ENCODE peak calls at places on chromosome 14, in nine cellular contexts. One of them, this sample, is unnamed.

GRCh38 chr14:37340353-37340752 is 142.6 kb downstream of the MIPOL1 start:
- DNase-seq in fibroblast of lung: no peak
- DNase-seq in HCT116: no peak
- DNase-seq in HFFc6: no peak
- DNase-seq in osteocyte: no peak
- DNase-seq in nephron progenitor cell: no peak
- DNase-seq in A549: no peak
- DNase-seq in AG09309: no peak
- DNase-seq in kidney: no peak
- DNase-seq in this sample: no peak

GRCh38 chr14:65024957-65025356 is 38.3 kb downstream of the FNTB start:
- DNase-seq in nephron progenitor cell: no peak
- DNase-seq in osteocyte: no peak
- DNase-seq in AG09309: no peak
- DNase-seq in fibroblast of lung: no peak
- DNase-seq in A549: no peak
- DNase-seq in HCT116: no peak
- DNase-seq in HFFc6: no peak
- DNase-seq in kidney: no peak
- DNase-seq in this sample: no peak

GRCh38 chr14:76920572-76921175 is 94.5 kb downstream of the LRRC74A start:
- DNase-seq in HCT116: no peak
- DNase-seq in AG09309: no peak
- DNase-seq in fibroblast of lung: no peak
- DNase-seq in osteocyte: no peak
- DNase-seq in kidney: no peak
- DNase-seq in A549: no peak
- DNase-seq in nephron progenitor cell: peak; percentile 52
- DNase-seq in HFFc6: no peak
- DNase-seq in this sample: no peak

GRCh38 chr14:71395151-71395604 is 487.9 kb downstream of the PCNX1 start:
- DNase-seq in kidney: no peak
- DNase-seq in HCT116: no peak
- DNase-seq in AG09309: no peak
- DNase-seq in nephron progenitor cell: no peak
- DNase-seq in fibroblast of lung: no peak
- DNase-seq in osteocyte: no peak
- DNase-seq in HFFc6: peak; percentile 16
- DNase-seq in A549: no peak
- DNase-seq in this sample: peak; percentile 35

GRCh38 chr14:86654558-86655184 is 1124.7 kb downstream of the FLRT2 start:
- DNase-seq in fibroblast of lung: peak; percentile 47
- DNase-seq in HCT116: peak; percentile 0
- DNase-seq in nephron progenitor cell: peak; percentile 75
- DNase-seq in kidney: peak; percentile 50
- DNase-seq in A549: peak; percentile 7
- DNase-seq in osteocyte: no peak
- DNase-seq in HFFc6: peak; percentile 16
- DNase-seq in AG09309: no peak
- DNase-seq in this sample: peak; percentile 13

GRCh38 chr14:90677484-90678045 is 138.7 kb downstream of the TTC7B start:
- DNase-seq in nephron progenitor cell: no peak
- DNase-seq in HCT116: no peak
- DNase-seq in kidney: no peak
- DNase-seq in AG09309: no peak
- DNase-seq in A549: no peak
- DNase-seq in HFFc6: peak; percentile 65
- DNase-seq in fibroblast of lung: peak; percentile 77
- DNase-seq in osteocyte: no peak
- DNase-seq in this sample: peak; percentile 72

GRCh38 chr14:61514006-61514830 is 181.1 kb upstream of the HIF1A start:
- DNase-seq in kidney: no peak
- DNase-seq in nephron progenitor cell: no peak
- DNase-seq in osteocyte: no peak
- DNase-seq in HFFc6: no peak
- DNase-seq in AG09309: no peak
- DNase-seq in HCT116: no peak
- DNase-seq in fibroblast of lung: peak; percentile 46
- DNase-seq in A549: no peak
- DNase-seq in this sample: peak; percentile 49

GRCh38 chr14:26605602-26606001 is 7.8 kb upstream of the NOVA1 start:
- DNase-seq in AG09309: no peak
- DNase-seq in kidney: no peak
- DNase-seq in nephron progenitor cell: no peak
- DNase-seq in A549: no peak
- DNase-seq in osteocyte: no peak
- DNase-seq in fibroblast of lung: no peak
- DNase-seq in HFFc6: no peak
- DNase-seq in HCT116: no peak
- DNase-seq in this sample: no peak

GRCh38 chr14:53218161-53218560 is 65.0 kb upstream of the DDHD1 start:
- DNase-seq in fibroblast of lung: no peak
- DNase-seq in osteocyte: no peak
- DNase-seq in nephron progenitor cell: no peak
- DNase-seq in kidney: no peak
- DNase-seq in HCT116: no peak
- DNase-seq in HFFc6: no peak
- DNase-seq in AG09309: no peak
- DNase-seq in A549: no peak
- DNase-seq in this sample: no peak

GRCh38 chr14:93239869-93240677 is 33.0 kb downstream of the UBR7 start:
- DNase-seq in HCT116: peak; percentile 57
- DNase-seq in nephron progenitor cell: no peak
- DNase-seq in A549: peak; percentile 70
- DNase-seq in fibroblast of lung: peak; percentile 78
- DNase-seq in kidney: no peak
- DNase-seq in HFFc6: peak; percentile 83
- DNase-seq in AG09309: peak; percentile 7
- DNase-seq in osteocyte: no peak
- DNase-seq in this sample: peak; percentile 79

DNA sequence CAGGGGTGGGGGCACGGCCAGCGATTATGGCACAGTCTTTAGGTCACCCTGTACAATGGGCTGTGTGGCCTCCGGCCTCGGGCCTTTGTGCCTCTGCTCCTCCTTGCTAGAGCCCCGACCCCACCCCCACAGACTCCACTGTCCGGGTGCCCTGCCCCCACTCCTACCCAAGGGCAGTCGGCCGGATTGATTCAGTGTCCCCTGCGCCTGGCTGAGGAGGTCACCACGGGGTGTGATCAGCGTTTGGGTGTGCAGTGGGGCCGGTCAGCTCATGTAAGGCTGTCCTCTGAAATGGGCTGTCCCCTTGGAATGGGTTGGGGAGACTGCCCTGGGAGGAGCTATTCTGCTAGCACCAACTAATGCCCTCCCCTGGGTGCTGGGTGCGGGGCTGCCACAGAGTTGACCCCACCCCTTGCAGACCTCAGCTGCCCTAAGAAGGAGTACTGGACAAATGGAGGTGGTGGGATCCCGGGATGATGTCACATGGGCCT is 23.1 kb downstream of the ASPG start:
- DNase-seq in fibroblast of lung: no peak
- DNase-seq in HFFc6: no peak
- DNase-seq in nephron progenitor cell: peak; percentile 34
- DNase-seq in osteocyte: no peak
- DNase-seq in A549: no peak
- DNase-seq in AG09309: no peak
- DNase-seq in kidney: peak; percentile 65
- DNase-seq in HCT116: no peak
- DNase-seq in this sample: no peak
- TF ChIP-seq CTCF in fibroblast of lung: no peak
- TF ChIP-seq CTCF in HFFc6: no peak
- TF ChIP-seq CTCF in nephron progenitor cell: no peak
- TF ChIP-seq CTCF in osteocyte: no peak
- TF ChIP-seq CTCF in A549: no peak
- TF ChIP-seq CTCF in AG09309: no peak
- TF ChIP-seq CTCF in kidney: no peak
- TF ChIP-seq CTCF in HCT116: no peak
- TF ChIP-seq CTCF in this sample: no peak

GRCh38 chr14:69360438-69361108 is 37.5 kb downstream of the ERH start:
- DNase-seq in osteocyte: no peak
- DNase-seq in HFFc6: no peak
- DNase-seq in kidney: no peak
- DNase-seq in A549: no peak
- DNase-seq in fibroblast of lung: no peak
- DNase-seq in AG09309: no peak
- DNase-seq in nephron progenitor cell: no peak
- DNase-seq in HCT116: no peak
- DNase-seq in this sample: no peak

GRCh38 chr14:69366069-69366468 is 32.0 kb downstream of the ERH start:
- DNase-seq in nephron progenitor cell: no peak
- DNase-seq in osteocyte: no peak
- DNase-seq in HCT116: no peak
- DNase-seq in fibroblast of lung: no peak
- DNase-seq in AG09309: no peak
- DNase-seq in kidney: no peak
- DNase-seq in HFFc6: no peak
- DNase-seq in A549: no peak
- DNase-seq in this sample: no peak

GRCh38 chr14:69366761-69367160 is 31.3 kb downstream of the ERH start:
- DNase-seq in HCT116: no peak
- DNase-seq in fibroblast of lung: no peak
- DNase-seq in A549: no peak
- DNase-seq in HFFc6: no peak
- DNase-seq in osteocyte: no peak
- DNase-seq in AG09309: no peak
- DNase-seq in kidney: no peak
- DNase-seq in nephron progenitor cell: no peak
- DNase-seq in this sample: no peak

GRCh38 chr14:69363964-69364363 is 34.1 kb downstream of the ERH start:
- DNase-seq in AG09309: no peak
- DNase-seq in nephron progenitor cell: no peak
- DNase-seq in HFFc6: no peak
- DNase-seq in A549: no peak
- DNase-seq in HCT116: no peak
- DNase-seq in fibroblast of lung: no peak
- DNase-seq in kidney: no peak
- DNase-seq in osteocyte: no peak
- DNase-seq in this sample: no peak

DNA sequence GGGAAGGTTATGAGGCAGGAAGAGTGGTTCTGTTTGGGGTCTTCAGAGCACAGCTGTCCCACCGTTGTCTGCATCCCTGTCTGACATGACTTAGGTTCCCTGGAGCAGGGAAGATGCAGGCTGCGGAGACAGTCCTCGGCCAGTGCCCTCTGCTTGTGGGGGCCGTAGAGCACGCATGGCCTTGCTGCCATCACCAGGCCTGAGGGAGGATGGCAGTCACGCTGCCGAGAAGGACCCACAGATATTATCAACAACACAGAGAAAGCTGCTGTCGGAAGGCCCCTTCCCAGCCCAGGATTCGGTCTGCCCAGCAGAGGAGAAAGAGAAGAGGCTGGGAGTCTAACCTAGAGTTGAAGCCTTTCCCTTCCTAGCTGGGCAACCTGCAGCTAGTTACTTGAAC is 35.0 kb downstream of the ERH start:
- DNase-seq in nephron progenitor cell: peak; percentile 51
- DNase-seq in HCT116: no peak
- DNase-seq in A549: no peak
- DNase-seq in AG09309: no peak
- DNase-seq in fibroblast of lung: peak; percentile 51
- DNase-seq in osteocyte: no peak
- DNase-seq in kidney: peak; percentile 79
- DNase-seq in HFFc6: peak; percentile 14
- DNase-seq in this sample: no peak
- TF ChIP-seq CTCF in nephron progenitor cell: peak; percentile 45
- TF ChIP-seq CTCF in HCT116: no peak
- TF ChIP-seq CTCF in A549: no peak
- TF ChIP-seq CTCF in AG09309: peak; percentile 82
- TF ChIP-seq CTCF in fibroblast of lung: peak; percentile 67
- TF ChIP-seq CTCF in osteocyte: peak; percentile 57
- TF ChIP-seq CTCF in kidney: peak; percentile 58
- TF ChIP-seq CTCF in HFFc6: peak; percentile 66
- TF ChIP-seq CTCF in this sample: no peak

GRCh38 chr14:34113051-34113511 is 162.2 kb upstream of the EGLN3 start:
- DNase-seq in HCT116: no peak
- DNase-seq in HFFc6: peak; percentile 37
- DNase-seq in osteocyte: no peak
- DNase-seq in AG09309: peak; percentile 46
- DNase-seq in nephron progenitor cell: no peak
- DNase-seq in A549: peak; percentile 15
- DNase-seq in kidney: no peak
- DNase-seq in fibroblast of lung: no peak
- DNase-seq in this sample: peak; percentile 87

GRCh38 chr14:34113991-34114390 is 163.1 kb upstream of the EGLN3 start:
- DNase-seq in osteocyte: no peak
- DNase-seq in HCT116: no peak
- DNase-seq in fibroblast of lung: no peak
- DNase-seq in AG09309: no peak
- DNase-seq in kidney: no peak
- DNase-seq in nephron progenitor cell: no peak
- DNase-seq in HFFc6: no peak
- DNase-seq in A549: no peak
- DNase-seq in this sample: no peak

GRCh38 chr14:34111505-34111904 is 160.6 kb upstream of the EGLN3 start:
- DNase-seq in HCT116: no peak
- DNase-seq in kidney: no peak
- DNase-seq in osteocyte: no peak
- DNase-seq in nephron progenitor cell: no peak
- DNase-seq in fibroblast of lung: no peak
- DNase-seq in HFFc6: no peak
- DNase-seq in AG09309: no peak
- DNase-seq in A549: no peak
- DNase-seq in this sample: no peak

GRCh38 chr14:34110531-34110930 is 159.7 kb upstream of the EGLN3 start:
- DNase-seq in nephron progenitor cell: no peak
- DNase-seq in kidney: no peak
- DNase-seq in HCT116: no peak
- DNase-seq in osteocyte: no peak
- DNase-seq in fibroblast of lung: no peak
- DNase-seq in AG09309: no peak
- DNase-seq in A549: no peak
- DNase-seq in HFFc6: no peak
- DNase-seq in this sample: no peak

DNA sequence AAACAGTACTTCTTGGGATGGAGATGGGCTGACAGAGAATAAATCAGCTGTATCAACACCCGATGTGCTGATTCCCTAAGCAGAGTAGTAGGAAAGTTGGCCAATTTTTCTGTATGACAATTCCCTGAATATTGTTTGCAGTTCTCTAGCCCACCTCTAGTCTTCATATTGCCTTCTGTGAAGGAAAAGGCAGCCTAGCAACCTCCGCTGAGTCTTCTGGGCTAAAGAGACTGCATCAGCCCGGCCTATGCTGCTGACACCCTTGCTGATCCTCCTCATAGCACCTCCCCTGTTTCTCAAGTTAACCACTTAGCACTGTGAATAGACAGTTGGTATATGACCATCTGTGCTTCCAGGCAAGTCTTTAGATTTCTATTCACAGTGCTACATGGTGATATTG is 161.1 kb upstream of the EGLN3 start:
- DNase-seq in nephron progenitor cell: no peak
- DNase-seq in osteocyte: no peak
- DNase-seq in HFFc6: no peak
- DNase-seq in AG09309: no peak
- DNase-seq in fibroblast of lung: no peak
- DNase-seq in HCT116: no peak
- DNase-seq in kidney: no peak
- DNase-seq in A549: no peak
- DNase-seq in this sample: no peak
- TF ChIP-seq CTCF in nephron progenitor cell: no peak
- TF ChIP-seq CTCF in osteocyte: peak; percentile 10
- TF ChIP-seq CTCF in HFFc6: no peak
- TF ChIP-seq CTCF in AG09309: no peak
- TF ChIP-seq CTCF in fibroblast of lung: no peak
- TF ChIP-seq CTCF in HCT116: peak; percentile 24
- TF ChIP-seq CTCF in kidney: no peak
- TF ChIP-seq CTCF in A549: no peak
- TF ChIP-seq CTCF in this sample: no peak

GRCh38 chr14:22472935-22473854 is 115.8 kb downstream of the DAD1 start:
- DNase-seq in nephron progenitor cell: peak; percentile 44
- DNase-seq in fibroblast of lung: peak; percentile 67
- DNase-seq in HCT116: peak; percentile 34
- DNase-seq in kidney: no peak
- DNase-seq in A549: peak; percentile 21
- DNase-seq in AG09309: no peak
- DNase-seq in osteocyte: no peak
- DNase-seq in HFFc6: no peak
- DNase-seq in this sample: peak; percentile 51
- TF ChIP-seq CTCF in nephron progenitor cell: peak; percentile 56
- TF ChIP-seq CTCF in fibroblast of lung: peak; percentile 55
- TF ChIP-seq CTCF in HCT116: peak; percentile 78
- TF ChIP-seq CTCF in kidney: peak; percentile 60
- TF ChIP-seq CTCF in A549: peak; percentile 71
- TF ChIP-seq CTCF in AG09309: peak; percentile 51
- TF ChIP-seq CTCF in osteocyte: peak; percentile 67
- TF ChIP-seq CTCF in HFFc6: peak; percentile 77
- TF ChIP-seq CTCF in this sample: peak; percentile 58

This sample was measured in bronchial epithelial cell.